ENCODE peak calls at places on chromosomes 7 and 10, in four cellular contexts. T is right atrium auricular region, I is AG04449, K is glutamatergic neuron. Y is an unnamed sample.
A peak's percentile ranks its signal among the peaks of the same experiment; 100 is the strongest.

GRCh38 chr10:91944880-91945630 is 21.5 kb downstream of the BTAF1 start:
- DNase-seq in T (no peak), I (no peak), K (no peak), Y (no peak)

GRCh38 chr7:7151285-7151684 is 31.1 kb upstream of the C1GALT1 start:
- DNase-seq in T (no peak), I (no peak), K (no peak), Y (no peak)

GRCh38 chr10:78634835-78635234 is 433.9 kb upstream of the ZMIZ1 start:
- DNase-seq in T (no peak), I (no peak), K (no peak), Y (no peak)

GRCh38 chr7:115679976-115680375 is 350.6 kb downstream of the TFEC start:
- DNase-seq in T (no peak), I (no peak), K (no peak), Y (no peak)

GRCh38 chr7:131008840-131009651 is 275.0 kb upstream of the KLF14 start:
- DNase-seq in T (no peak), I (no peak), K (no peak), Y (no peak)

GRCh38 chr10:90435296-90435695 is 422.5 kb downstream of the HTR7 start:
- DNase-seq in T (no peak), I (no peak), K (no peak), Y (no peak)

GRCh38 chr10:9877978-9878377 is 1139.7 kb upstream of the CELF2 start:
- DNase-seq in T (no peak), I (no peak), K (no peak), Y (no peak)

GRCh38 chr7:51045319-51046102 is 262.8 kb upstream of the GRB10 start:
- DNase-seq in T (peak; percentile 23), I (peak; percentile 70), K (no peak), Y (no peak)

GRCh38 chr10:132986576-132986975 is 44.2 kb upstream of the CFAP46 start:
- DNase-seq in T (no peak), I (no peak), K (peak; percentile 5), Y (no peak)

GRCh38 chr7:29345590-29345989 is 151.0 kb downstream of the CHN2 start:
- DNase-seq in T (no peak), I (no peak), K (no peak), Y (no peak)
- TF ChIP-seq CTCF in T (no peak), I (no peak), K (no peak), Y (peak; percentile 62)

DNA sequence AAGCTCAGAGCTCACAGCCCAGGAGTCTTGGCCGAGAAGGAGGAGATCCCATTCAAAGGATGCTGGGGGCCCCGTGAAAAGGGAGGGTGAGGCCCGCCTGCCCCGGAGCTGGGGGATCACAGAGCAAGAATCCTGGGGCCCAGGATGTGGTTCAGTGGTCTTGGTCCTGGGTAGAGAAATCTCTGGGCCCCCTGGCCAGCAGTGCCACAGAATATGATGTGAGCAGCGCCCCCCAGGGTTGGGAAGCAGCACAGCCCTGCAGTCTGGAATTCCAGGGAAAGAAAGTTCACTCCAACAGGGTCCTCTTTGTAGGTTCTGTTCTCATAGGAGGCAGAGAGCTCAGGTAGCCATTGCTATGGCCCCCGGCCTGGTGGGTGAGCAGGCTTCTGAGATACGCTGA is 77.6 kb upstream of the GNA12 start:
- DNase-seq in T (no peak), I (no peak), K (peak; percentile 47), Y (no peak)
- TF ChIP-seq CTCF in T (no peak), I (peak; percentile 17), K (peak; percentile 69), Y (peak; percentile 68)

GRCh38 chr10:14878266-14879054 is at the start of gene SUV39H2:
- DNase-seq in T (peak; percentile 95), I (no peak), K (peak; percentile 98), Y (peak; percentile 97)
- TF ChIP-seq CTCF in T (no peak), I (no peak), K (no peak), Y (no peak)

GRCh38 chr7:38883706-38884105 is 25.3 kb downstream of the VPS41 start:
- DNase-seq in T (no peak), I (no peak), K (no peak), Y (no peak)

GRCh38 chr7:38889872-38890432 is 19.0 kb downstream of the VPS41 start:
- DNase-seq in T (no peak), I (no peak), K (no peak), Y (no peak)

GRCh38 chr7:38881947-38882684 is 26.9 kb downstream of the VPS41 start:
- DNase-seq in T (no peak), I (no peak), K (no peak), Y (no peak)

GRCh38 chr7:38889079-38889478 is 19.9 kb downstream of the VPS41 start:
- DNase-seq in T (no peak), I (no peak), K (no peak), Y (no peak)

DNA sequence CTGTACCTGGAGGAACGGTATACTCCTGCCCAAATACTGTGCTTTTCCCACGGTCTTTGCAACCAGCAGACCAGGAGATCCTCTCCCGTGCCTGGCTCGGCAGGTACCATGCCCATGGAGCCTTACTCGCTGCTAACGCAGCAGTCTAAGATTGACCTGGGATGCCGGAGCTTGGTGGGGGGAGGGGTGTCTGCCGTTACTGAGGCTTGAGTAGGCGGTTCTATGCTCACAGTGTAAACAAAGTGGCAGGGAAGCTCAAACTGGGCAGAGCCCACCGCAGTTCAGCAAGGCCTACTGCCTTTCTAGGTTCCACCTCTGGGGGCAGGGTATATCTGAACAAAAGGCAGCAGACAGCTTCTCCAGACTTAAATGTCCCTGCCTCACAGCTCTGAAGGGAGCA is 22.7 kb downstream of the VPS41 start:
- DNase-seq in T (no peak), I (no peak), K (no peak), Y (no peak)
- TF ChIP-seq CTCF in T (no peak), I (no peak), K (no peak), Y (no peak)

GRCh38 chr10:124125305-124126116 is 32.1 kb upstream of the CHST15 start:
- DNase-seq in T (no peak), I (peak; percentile 16), K (no peak), Y (peak; percentile 6)
- TF ChIP-seq CTCF in T (no peak), I (peak; percentile 26), K (peak; percentile 50), Y (peak; percentile 70)

GRCh38 chr10:75234683-75235374 is 928 bp downstream of the COMTD1 start:
- DNase-seq in T (no peak), I (no peak), K (peak; percentile 62), Y (no peak)
- TF ChIP-seq CTCF in T (no peak), I (no peak), K (no peak), Y (no peak)

GRCh38 chr7:107622937-107623336 is 37.7 kb upstream of the SLC26A4 start:
- DNase-seq in T (no peak), I (no peak), K (no peak), Y (no peak)

GRCh38 chr7:107627002-107627401 is 33.6 kb upstream of the SLC26A4 start:
- DNase-seq in T (no peak), I (no peak), K (no peak), Y (no peak)

GRCh38 chr7:107622429-107622828 is 38.2 kb upstream of the SLC26A4 start:
- DNase-seq in T (no peak), I (peak; percentile 60), K (no peak), Y (no peak)
- TF ChIP-seq CTCF in T (no peak), I (no peak), K (no peak), Y (no peak)

GRCh38 chr7:122886357-122887081 is at the start of gene CADPS2:
- DNase-seq in T (peak; percentile 86), I (no peak), K (peak; percentile 66), Y (no peak)
- TF ChIP-seq CTCF in T (no peak), I (peak; percentile 22), K (no peak), Y (peak; percentile 40)

DNA sequence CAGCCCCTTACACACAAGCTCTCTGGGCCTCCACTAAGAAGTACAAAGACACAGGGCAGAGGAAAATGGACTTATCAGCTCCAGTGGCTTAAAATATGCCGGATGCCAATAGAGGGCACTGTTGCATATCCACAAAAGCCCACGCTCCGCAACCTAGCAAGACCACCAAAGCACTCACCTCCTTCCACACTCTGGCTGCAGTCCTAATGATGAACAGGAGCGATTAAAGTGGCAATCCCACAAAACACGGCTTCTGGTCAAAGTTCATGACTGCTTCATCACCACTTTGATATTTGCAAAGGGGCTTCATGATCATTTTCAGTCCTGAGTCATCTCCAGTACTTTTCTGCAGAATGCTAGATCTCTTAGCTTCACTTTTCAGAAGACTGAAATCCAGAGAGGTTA is 158.3 kb upstream of the ITGB1 start:
- DNase-seq in T (no peak), I (no peak), K (peak; percentile 66), Y (no peak)
- TF ChIP-seq CTCF in T (peak; percentile 47), I (peak; percentile 52), K (peak; percentile 67), Y (peak; percentile 82)

DNA sequence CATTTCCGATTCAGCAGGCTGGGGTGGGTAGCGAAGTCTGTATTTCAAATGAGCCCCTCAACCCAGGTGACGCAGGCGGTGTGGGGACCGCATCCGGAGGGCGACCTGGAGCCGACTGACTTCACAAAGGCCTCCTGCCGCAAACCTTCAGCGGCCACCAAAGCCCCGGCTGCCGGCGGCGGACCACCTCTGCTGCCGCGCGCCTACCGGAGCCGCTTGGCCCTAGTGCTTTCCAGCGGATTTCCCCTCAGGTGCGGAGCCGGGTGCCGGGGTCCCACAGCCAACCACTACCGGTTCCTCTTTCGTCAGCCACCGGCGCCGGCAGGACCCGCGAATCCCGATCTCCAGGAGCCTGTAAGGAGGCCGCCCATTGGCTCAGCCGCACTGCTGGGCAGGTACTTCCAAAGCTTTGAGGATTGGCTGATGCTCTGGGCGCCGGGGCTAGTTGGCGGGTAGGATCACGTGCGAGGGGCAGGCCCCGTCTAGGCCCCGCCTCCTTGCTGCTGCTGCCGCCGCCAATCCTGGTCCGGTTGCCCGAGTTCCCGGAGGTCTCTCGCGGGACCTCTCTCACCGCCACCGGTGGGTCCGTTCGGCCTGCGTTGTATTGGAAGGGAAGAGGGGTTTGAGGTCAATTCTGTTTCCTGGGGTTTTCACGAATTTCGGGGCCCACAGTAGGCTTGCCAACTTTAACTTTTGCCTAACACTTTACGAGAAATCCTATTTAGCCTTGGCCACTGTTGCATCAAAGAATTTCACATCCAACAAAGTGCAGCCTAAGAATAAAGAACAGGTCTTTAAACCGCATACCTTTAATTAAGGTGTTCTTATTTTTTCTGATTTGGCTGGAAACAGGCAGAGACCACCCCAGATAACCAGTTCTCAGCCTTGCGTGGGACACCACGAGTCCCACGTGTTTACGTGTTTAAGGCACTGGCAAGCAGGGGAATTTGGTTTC is at the start of gene GSTO2:
- DNase-seq in T (peak; percentile 100), I (peak; percentile 88), K (peak; percentile 98), Y (peak; percentile 100)
- TF ChIP-seq CTCF in T (no peak), I (no peak), K (no peak), Y (no peak)